ENCODE peak calls at places on chromosomes 6 and 20, in eight cellular contexts. N is stimulated activated CD4-positive, alpha-beta T cell treated with anti-CD3 and anti-CD28 coated beads, Interleukin-12 subunit alpha, Interleukin-12 subunit beta, amount 100 ng/mL, for 4 hours; M is lung; R is sigmoid colon; G is CD8-positive, alpha-beta T cell; P is stimulated activated naive CD8-positive, alpha-beta T cell treated with anti-CD3 and anti-CD28 coated beads, Interleukin-15, Interleukin-2, amounts not matched to agents 100 U/mL and 50 U/mL, for 24 hours; T is HEK293T; Q is RCC 7860. W is an unnamed sample.

GRCh38 chr6:150417899-150418824 is 49.4 kb downstream of the IYD start:
- DNase-seq in Q (peak), R (no peak), P (no peak), T (peak), N (no peak), M (no peak), G (no peak), W (peak)

GRCh38 chr20:22576733-22577514 is 7.4 kb downstream of the FOXA2 start:
- DNase-seq in R (no peak), P (no peak), N (no peak), T (no peak), M (no peak), G (no peak), Q (no peak), W (no peak)

GRCh38 chr6:44301782-44302564 is 11.2 kb downstream of the AARS2 start:
- DNase-seq in P (no peak), T (no peak), G (no peak), Q (no peak), N (no peak), R (no peak), M (no peak), W (no peak)

GRCh38 chr20:41782730-41783406 is 164.7 kb upstream of the CHD6 start:
- DNase-seq in N (no peak), Q (no peak), T (no peak), R (no peak), M (no peak), G (no peak), P (no peak), W (no peak)

GRCh38 chr6:35967059-35967769 is 46.3 kb upstream of the SRPK1 start:
- DNase-seq in G (no peak), R (no peak), T (no peak), P (no peak), N (no peak), Q (peak), M (no peak), W (no peak)

GRCh38 chr6:44704240-44705150 is 317.0 kb downstream of the CDC5L start:
- DNase-seq in M (no peak), Q (no peak), T (no peak), R (no peak), P (peak), G (no peak), N (no peak), W (no peak)

GRCh38 chr6:83252717-83253116 is 59.6 kb downstream of the RWDD2A start:
- DNase-seq in M (no peak), Q (no peak), R (no peak), P (no peak), G (no peak), T (no peak), N (no peak), W (no peak)

GRCh38 chr6:63410435-63411426 is 90.9 kb upstream of the LGSN start:
- DNase-seq in G (no peak), Q (no peak), M (no peak), P (no peak), R (no peak), T (no peak), N (no peak), W (no peak)

GRCh38 chr20:11941593-11942261 is 24.0 kb downstream of the BTBD3 start:
- DNase-seq in M (no peak), P (no peak), G (no peak), R (no peak), N (no peak), Q (no peak), T (no peak), W (no peak)

GRCh38 chr6:144158133-144158532 is 7.8 kb downstream of the STX11 start:
- DNase-seq in Q (peak), R (no peak), N (no peak), G (no peak), M (peak), P (no peak), T (no peak), W (no peak)

GRCh38 chr6:35058041-35058675 is 83.0 kb downstream of the TCP11 start:
- DNase-seq in N (no peak), T (no peak), G (no peak), M (no peak), Q (no peak), P (no peak), R (peak), W (no peak)

GRCh38 chr6:132511159-132511835 is 1.6 kb downstream of the STX7 start:
- DNase-seq in M (no peak), P (no peak), R (no peak), T (no peak), G (no peak), Q (no peak), N (no peak), W (no peak)

GRCh38 chr20:366042-366718 is 14.4 kb upstream of the TRIB3 start:
- DNase-seq in R (no peak), N (no peak), P (no peak), M (no peak), G (no peak), T (no peak), Q (no peak), W (no peak)

GRCh38 chr6:136031982-136032381 is 180.5 kb downstream of the PDE7B start:
- DNase-seq in M (no peak), T (peak), Q (no peak), R (no peak), G (no peak), P (no peak), N (no peak), W (no peak)

GRCh38 chr6:122833229-122833556 is 44.1 kb downstream of the SMPDL3A start:
- DNase-seq in T (no peak), N (no peak), P (no peak), Q (no peak), G (no peak), R (no peak), M (no peak), W (no peak)

GRCh38 chr6:72950114-72950860 is 275.0 kb downstream of the KHDC1L start:
- DNase-seq in R (no peak), G (no peak), T (no peak), M (no peak), P (peak), Q (peak), N (no peak), W (no peak)

GRCh38 chr6:164163239-164163638 is 748.7 kb downstream of the QKI start:
- DNase-seq in G (no peak), P (no peak), M (no peak), R (no peak), Q (no peak), T (no peak), N (no peak), W (no peak)

GRCh38 chr6:74320715-74321114 is 624.7 kb downstream of the CD109 start:
- DNase-seq in G (no peak), R (no peak), N (no peak), Q (no peak), M (no peak), P (no peak), T (no peak), W (no peak)

GRCh38 chr20:50036703-50037102 is 53.9 kb downstream of the SNAI1 start:
- DNase-seq in P (no peak), M (no peak), G (no peak), T (no peak), R (no peak), N (no peak), Q (no peak), W (no peak)

GRCh38 chr6:116410945-116411623 is 40.3 kb downstream of the DSE start:
- DNase-seq in R (no peak), Q (no peak), G (no peak), P (no peak), T (no peak), N (no peak), M (no peak), W (no peak)

GRCh38 chr6:22926613-22927348 is 357.4 kb downstream of the HDGFL1 start:
- DNase-seq in R (no peak), T (no peak), M (no peak), G (no peak), N (no peak), P (no peak), Q (no peak), W (no peak)

GRCh38 chr6:44111434-44112417 is 15.5 kb downstream of the MRPL14 start:
- DNase-seq in T (no peak), R (no peak), N (no peak), M (no peak), G (no peak), Q (no peak), P (no peak), W (no peak)

GRCh38 chr6:12291785-12292604 is 1.8 kb downstream of the EDN1 start:
- DNase-seq in T (no peak), G (no peak), P (no peak), R (no peak), M (no peak), N (no peak), Q (peak), W (no peak)

GRCh38 chr20:58467572-58468330 is 47.4 kb downstream of the APCDD1L start:
- DNase-seq in G (no peak), P (no peak), N (no peak), M (no peak), Q (no peak), T (no peak), R (peak), W (no peak)

GRCh38 chr6:110319843-110320242 is 38.3 kb downstream of the METTL24 start:
- DNase-seq in R (no peak), N (no peak), T (no peak), M (no peak), G (no peak), Q (no peak), P (no peak), W (no peak)

GRCh38 chr6:19921821-19922220 is 84.7 kb downstream of the ID4 start:
- DNase-seq in T (no peak), Q (no peak), R (no peak), M (no peak), G (no peak), N (no peak), P (no peak), W (no peak)

GRCh38 chr20:328596-329324 is 3.4 kb downstream of the SOX12 start:
- DNase-seq in M (no peak), G (no peak), T (no peak), R (no peak), P (no peak), N (no peak), Q (no peak), W (no peak)

GRCh38 chr6:52993461-52993860 is 1.6 kb downstream of the GSTA4 start:
- DNase-seq in M (no peak), G (no peak), T (no peak), P (no peak), N (no peak), R (no peak), Q (no peak), W (no peak)